ENCODE peak calls at places on chromosomes 12 and 14, in five cellular contexts. I is NCI-H1092 treated with DMSO at 0.1 percent for 48 hours; W is psoas muscle; P is NK-92 treated with Interleukin-12 subunit alpha and Interleukin-12 subunit beta, amount 100 ng/mL, for 24 hours; A is tibial artery. N is an unnamed sample.

GRCh38 chr12:89352492-89353187 is at the start of gene DUSP6:
- DNase-seq in I (peak; percentile 96), W (peak; percentile 93), P (peak; percentile 74), A (peak; percentile 96), N (peak; percentile 98)

GRCh38 chr12:111154180-111154579 is 214.7 kb downstream of the PHETA1 start:
- DNase-seq in I (no peak), W (no peak), P (no peak), A (no peak), N (no peak)

GRCh38 chr12:92928431-92928961 is 599 bp downstream of the EEA1 start:
- DNase-seq in I (peak; percentile 31), W (peak; percentile 73), P (peak; percentile 23), A (peak; percentile 73), N (no peak)

GRCh38 chr14:85798852-85799251 is 268.9 kb downstream of the FLRT2 start:
- DNase-seq in I (no peak), W (no peak), P (no peak), A (no peak), N (no peak)

GRCh38 chr12:42609605-42610004 is 20.1 kb upstream of the PRICKLE1 start:
- DNase-seq in I (no peak), W (no peak), P (no peak), A (no peak), N (no peak)

GRCh38 chr12:112198120-112198733 is 72.9 kb downstream of the TRAFD1 start:
- DNase-seq in I (peak; percentile 4), W (no peak), P (peak; percentile 13), A (no peak), N (no peak)

GRCh38 chr12:67426067-67426466 is 156.9 kb downstream of the CAND1 start:
- DNase-seq in I (peak; percentile 9), W (no peak), P (no peak), A (no peak), N (no peak)

GRCh38 chr12:132761032-132761910 is at the start of gene ANKLE2:
- DNase-seq in I (no peak), W (peak; percentile 75), P (peak; percentile 41), A (peak; percentile 80), N (peak; percentile 68)

GRCh38 chr12:1790470-1790869 is 29.9 kb upstream of the LRTM2 start:
- DNase-seq in I (no peak), W (peak; percentile 33), P (no peak), A (no peak), N (no peak)

GRCh38 chr12:130571734-130572133 is 144.4 kb downstream of the RIMBP2 start:
- DNase-seq in I (no peak), W (no peak), P (no peak), A (no peak), N (no peak)

GRCh38 chr12:5343711-5344110 is 88.2 kb upstream of the NTF3 start:
- DNase-seq in I (no peak), W (no peak), P (no peak), A (no peak), N (no peak)

GRCh38 chr14:65170768-65171251 is 68.5 kb upstream of the MAX start:
- DNase-seq in I (no peak), W (no peak), P (no peak), A (no peak), N (no peak)

GRCh38 chr12:94707892-94708291 is 57.5 kb upstream of the TMCC3 start:
- DNase-seq in I (no peak), W (peak; percentile 66), P (no peak), A (peak; percentile 70), N (no peak)

GRCh38 chr12:1518763-1519516 is 75.4 kb downstream of the FBXL14 start:
- DNase-seq in I (peak; percentile 49), W (no peak), P (no peak), A (peak; percentile 54), N (peak; percentile 78)

GRCh38 chr12:49866859-49867579 is 24.1 kb upstream of the BCDIN3D start:
- DNase-seq in I (peak; percentile 42), W (peak; percentile 85), P (peak; percentile 7), A (peak; percentile 76), N (no peak)

GRCh38 chr14:38838049-38838978 is 264.7 kb downstream of the SEC23A start:
- DNase-seq in I (no peak), W (no peak), P (no peak), A (no peak), N (no peak)

GRCh38 chr14:79578470-79578869 is 632.8 kb downstream of the DIO2 start:
- DNase-seq in I (no peak), W (no peak), P (no peak), A (no peak), N (no peak)